ENCODE peak calls at places on chromosome 4, in six cellular contexts. Y is NCI-H1417; V is CD8-positive, alpha-beta memory T cell; X is type B pancreatic cell; L is WERI-Rb-1; U is HT1080. T is an unnamed sample.

GRCh38 chr4:140136509-140136908 is 17.5 kb downstream of the MAML3 start:
- DNase-seq in V (no peak), X (no peak), Y (no peak), U (peak), L (no peak), T (no peak)

GRCh38 chr4:3269105-3269927 is 20.4 kb downstream of the MSANTD1 start:
- DNase-seq in Y (no peak), V (no peak), L (peak), X (no peak), U (no peak), T (no peak)

GRCh38 chr4:17010426-17011087 is 112.1 kb upstream of the LDB2 start:
- DNase-seq in V (no peak), X (no peak), U (no peak), Y (no peak), L (no peak), T (no peak)

GRCh38 chr4:32841217-32841616 is 2121.0 kb downstream of the PCDH7 start:
- DNase-seq in V (no peak), X (no peak), U (no peak), L (no peak), Y (peak), T (no peak)

GRCh38 chr4:81421346-81422218 is 50.1 kb downstream of the RASGEF1B start:
- DNase-seq in U (peak), X (no peak), L (no peak), Y (peak), V (no peak), T (no peak)

GRCh38 chr4:107034982-107035710 is 967 bp downstream of the DKK2 start:
- DNase-seq in X (peak), U (no peak), V (no peak), L (peak), Y (peak), T (no peak)

GRCh38 chr4:92235741-92236140 is 68.0 kb upstream of the GRID2 start:
- DNase-seq in X (no peak), U (no peak), V (no peak), L (no peak), Y (no peak), T (no peak)

GRCh38 chr4:184309241-184310170 is 91.8 kb upstream of the ENPP6 start:
- DNase-seq in U (no peak), Y (no peak), V (no peak), X (no peak), L (no peak), T (no peak)

GRCh38 chr4:53722110-53722509 is 130.8 kb upstream of the LNX1 start:
- DNase-seq in L (no peak), Y (no peak), V (no peak), U (no peak), X (no peak), T (no peak)

GRCh38 chr4:149638073-149638472 is 177.6 kb downstream of the IQCM start:
- DNase-seq in X (no peak), U (peak), V (no peak), L (no peak), Y (no peak), T (no peak)

GRCh38 chr4:48578132-48578964 is 88.3 kb downstream of the ZAR1 start:
- DNase-seq in Y (peak), X (no peak), V (peak), L (peak), U (peak), T (peak)

GRCh38 chr4:54067163-54067562 is 2.8 kb upstream of the CHIC2 start:
- DNase-seq in X (no peak), U (peak), Y (no peak), L (no peak), V (no peak), T (peak)

GRCh38 chr4:566508-567295 is 9.4 kb downstream of the TMEM271 start:
- DNase-seq in X (no peak), V (no peak), L (no peak), Y (no peak), U (no peak), T (no peak)

GRCh38 chr4:4851081-4851480 is 8.4 kb upstream of the MSX1 start:
- DNase-seq in V (no peak), U (no peak), Y (no peak), L (no peak), X (no peak), T (no peak)

GRCh38 chr4:6368096-6368495 is 98.4 kb downstream of the WFS1 start:
- DNase-seq in Y (no peak), L (no peak), V (no peak), U (no peak), X (no peak), T (no peak)

GRCh38 chr4:88251914-88252313 is 32.4 kb downstream of the PPM1K start:
- DNase-seq in V (no peak), L (no peak), U (no peak), Y (no peak), X (no peak), T (no peak)

GRCh38 chr4:100421356-100421978 is 96.4 kb downstream of the EMCN start:
- DNase-seq in L (no peak), U (peak), X (no peak), Y (peak), V (no peak), T (no peak)

GRCh38 chr4:150242820-150243458 is 164.7 kb downstream of the DCLK2 start:
- DNase-seq in Y (peak), V (no peak), U (peak), L (peak), X (no peak), T (no peak)

GRCh38 chr4:89797117-89797516 is 39.8 kb downstream of the SNCA start:
- DNase-seq in L (no peak), U (peak), V (no peak), X (no peak), Y (no peak), T (no peak)

GRCh38 chr4:159239534-159239933 is 136.7 kb downstream of the RAPGEF2 start:
- DNase-seq in L (no peak), X (no peak), Y (no peak), U (no peak), V (no peak), T (no peak)

GRCh38 chr4:97720869-97721432 is 422.3 kb downstream of the STPG2 start:
- DNase-seq in L (no peak), V (no peak), X (no peak), U (peak), Y (peak), T (no peak)

GRCh38 chr4:1494416-1495315 is 88.4 kb upstream of the NKX1-1 start:
- DNase-seq in Y (no peak), V (no peak), L (no peak), U (no peak), X (no peak), T (no peak)

GRCh38 chr4:3035674-3036073 is 38.7 kb downstream of the HTT-AS start:
- DNase-seq in U (no peak), X (no peak), Y (no peak), L (no peak), V (no peak), T (no peak)

GRCh38 chr4:107034091-107034698 is 1.9 kb downstream of the DKK2 start:
- DNase-seq in Y (no peak), L (peak), V (no peak), U (no peak), X (peak), T (peak)

GRCh38 chr4:14916554-14917304 is 85.6 kb upstream of the CPEB2 start:
- DNase-seq in V (no peak), Y (no peak), U (peak), L (peak), X (no peak), T (peak)

GRCh38 chr4:89134775-89135319 is 23.5 kb downstream of the TIGD2 start:
- DNase-seq in L (no peak), V (no peak), U (no peak), Y (no peak), X (no peak), T (no peak)

GRCh38 chr4:112234952-112235609 is 3.5 kb downstream of the AP1AR start:
- DNase-seq in Y (peak), X (no peak), U (peak), V (peak), L (peak), T (peak)

GRCh38 chr4:1819284-1819683 is 26.2 kb downstream of the FGFR3 start:
- DNase-seq in L (no peak), U (no peak), X (no peak), V (no peak), Y (no peak), T (no peak)

GRCh38 chr4:3792813-3793212 is 26.6 kb downstream of the ADRA2C start:
- DNase-seq in X (no peak), Y (no peak), V (no peak), L (peak), U (no peak), T (no peak)

GRCh38 chr4:111330786-111331185 is 707.9 kb upstream of the PITX2 start:
- DNase-seq in U (no peak), L (no peak), V (no peak), Y (no peak), X (no peak), T (no peak)

GRCh38 chr4:169557061-169557636 is 55.2 kb downstream of the NEK1 start:
- DNase-seq in Y (no peak), L (no peak), U (peak), X (no peak), V (no peak), T (no peak)

T was measured in right atrium auricular region.